ENCODE peak calls at places on chromosomes 13 and 19, in seven cellular contexts. T is IMR-90, J is AG09319, Z is cardiac fibroblast, M is RWPE1, P is GM06990, D is endothelial cell. E is an unnamed sample.

GRCh38 chr13:98171806-98172569 is 5.1 kb downstream of the RNF113B start:
- DNase-seq in T (peak), J (no peak), Z (peak), M (no peak), P (no peak), D (no peak), E (no peak)

GRCh38 chr19:48836089-48837017 is at the start of gene HSD17B14:
- DNase-seq in T (no peak), J (no peak), Z (no peak), M (no peak), P (no peak), D (peak), E (no peak)

GRCh38 chr19:29630661-29631060 is 24.6 kb downstream of the POP4 start:
- DNase-seq in T (no peak), J (no peak), Z (no peak), M (no peak), P (no peak), D (no peak), E (no peak)

GRCh38 chr13:96836733-96837132 is 157.5 kb downstream of the OXGR1 start:
- DNase-seq in T (no peak), J (no peak), Z (no peak), M (no peak), P (no peak), D (no peak), E (no peak)

GRCh38 chr19:57377498-57378146 is 12.0 kb upstream of the ZNF548 start:
- DNase-seq in T (no peak), J (no peak), Z (no peak), M (no peak), P (no peak), D (no peak), E (no peak)

GRCh38 chr19:8208119-8208709 is 956 bp upstream of the CERS4 start:
- DNase-seq in T (no peak), J (no peak), Z (no peak), M (no peak), P (no peak), D (no peak), E (no peak)

GRCh38 chr19:16106121-16106520 is 5.6 kb upstream of the RAB8A start:
- DNase-seq in T (peak), J (no peak), Z (peak), M (no peak), P (no peak), D (no peak), E (no peak)

GRCh38 chr13:72205773-72206172 is 338.8 kb upstream of the DACH1 start:
- DNase-seq in T (no peak), J (no peak), Z (peak), M (no peak), P (no peak), D (no peak), E (no peak)

GRCh38 chr13:42367836-42368235 is 95.9 kb downstream of the AKAP11 start:
- DNase-seq in T (no peak), J (no peak), Z (peak), M (no peak), P (no peak), D (no peak), E (no peak)

GRCh38 chr13:65378943-65379519 is 1851.1 kb downstream of the PCDH9 start:
- DNase-seq in T (peak), J (no peak), Z (peak), M (peak), P (no peak), D (no peak), E (no peak)

GRCh38 chr19:7391218-7391670 is 42.5 kb downstream of the ARHGEF18 start:
- DNase-seq in T (peak), J (no peak), Z (peak), M (peak), P (no peak), D (no peak), E (no peak)

GRCh38 chr19:44548736-44549135 is 19.3 kb upstream of the CEACAM20 start:
- DNase-seq in T (peak), J (no peak), Z (peak), M (peak), P (no peak), D (no peak), E (no peak)

GRCh38 chr13:49443327-49443688 is 556 bp downstream of the CAB39L start:
- DNase-seq in T (peak), J (no peak), Z (peak), M (no peak), P (no peak), D (no peak), E (peak)

GRCh38 chr19:45638930-45639729 is at the start of gene EML2:
- DNase-seq in T (no peak), J (no peak), Z (no peak), M (peak), P (peak), D (peak), E (peak)

GRCh38 chr19:16002380-16002779 is 53.6 kb downstream of the OR10H4 start:
- DNase-seq in T (peak), J (no peak), Z (peak), M (no peak), P (no peak), D (no peak), E (no peak)

GRCh38 chr13:39601636-39602035 is 1.4 kb downstream of the LHFPL6 start:
- DNase-seq in T (no peak), J (no peak), Z (no peak), M (no peak), P (no peak), D (no peak), E (no peak)

GRCh38 chr13:41579168-41579567 is 121.8 kb downstream of the RGCC start:
- DNase-seq in T (no peak), J (no peak), Z (no peak), M (no peak), P (no peak), D (no peak), E (no peak)

GRCh38 chr19:23882493-23882892 is 32.2 kb upstream of the ZNF726 start:
- DNase-seq in T (no peak), J (no peak), Z (no peak), M (no peak), P (no peak), D (no peak), E (no peak)

GRCh38 chr13:72437458-72437857 is 290.0 kb downstream of the MZT1 start:
- DNase-seq in T (peak), J (no peak), Z (peak), M (no peak), P (no peak), D (no peak), E (no peak)

GRCh38 chr13:113976711-113977684 is 3.1 kb upstream of the C13orf46 start:
- DNase-seq in T (peak), J (peak), Z (peak), M (peak), P (no peak), D (no peak), E (no peak)

GRCh38 chr13:30457306-30457891 is 8.3 kb downstream of the HMGB1 start:
- DNase-seq in T (no peak), J (no peak), Z (no peak), M (no peak), P (no peak), D (no peak), E (no peak)

GRCh38 chr13:108980237-108980636 is 350.8 kb downstream of the MYO16 start:
- DNase-seq in T (no peak), J (no peak), Z (no peak), M (no peak), P (no peak), D (no peak), E (no peak)

GRCh38 chr19:56718231-56718630 is 46.7 kb upstream of the ZNF835 start:
- DNase-seq in T (no peak), J (no peak), Z (no peak), M (no peak), P (no peak), D (no peak), E (no peak)

GRCh38 chr13:29508874-29509249 is 86.6 kb downstream of the SLC7A1 start:
- DNase-seq in T (no peak), J (no peak), Z (no peak), M (no peak), P (no peak), D (no peak), E (no peak)

GRCh38 chr13:112720814-112721197 is 31.0 kb downstream of the ATP11A start:
- DNase-seq in T (no peak), J (no peak), Z (no peak), M (no peak), P (no peak), D (no peak), E (no peak)

GRCh38 chr13:77034883-77035282 is 7.9 kb upstream of the FBXL3 start:
- DNase-seq in T (peak), J (no peak), Z (peak), M (peak), P (no peak), D (no peak), E (no peak)

GRCh38 chr13:37595162-37595561 is 3.4 kb downstream of the POSTN start:
- DNase-seq in T (peak), J (no peak), Z (peak), M (no peak), P (no peak), D (no peak), E (no peak)

GRCh38 chr19:40592170-40592569 is 9.0 kb upstream of the LTBP4 start:
- DNase-seq in T (peak), J (no peak), Z (peak), M (no peak), P (no peak), D (no peak), E (peak)

GRCh38 chr19:17074628-17075034 is 621 bp downstream of the HAUS8 start:
- DNase-seq in T (no peak), J (no peak), Z (no peak), M (no peak), P (no peak), D (no peak), E (no peak)

GRCh38 chr13:64075543-64076271 is 2660.1 kb upstream of the PCDH20 start:
- DNase-seq in T (no peak), J (no peak), Z (no peak), M (no peak), P (no peak), D (no peak), E (no peak)

GRCh38 chr13:113978741-113979481 is 5.0 kb upstream of the C13orf46 start:
- DNase-seq in T (no peak), J (no peak), Z (no peak), M (no peak), P (no peak), D (no peak), E (no peak)

GRCh38 chr13:90675129-90675528 is 672.4 kb upstream of the MIR17HG start:
- DNase-seq in T (no peak), J (no peak), Z (no peak), M (no peak), P (no peak), D (no peak), E (no peak)

GRCh38 chr13:36981156-36981743 is 17.9 kb downstream of the ALG5 start:
- DNase-seq in T (peak), J (peak), Z (peak), M (peak), P (no peak), D (no peak), E (peak)

GRCh38 chr19:12786149-12786870 is 5.0 kb upstream of the JUNB start:
- DNase-seq in T (no peak), J (no peak), Z (no peak), M (peak), P (peak), D (no peak), E (no peak)

GRCh38 chr19:58557253-58558065 is 952 bp downstream of the UBE2M start:
- DNase-seq in T (no peak), J (no peak), Z (no peak), M (no peak), P (no peak), D (no peak), E (no peak)

GRCh38 chr19:19461306-19461670 is 54.1 kb downstream of the TSSK6 start:
- DNase-seq in T (no peak), J (no peak), Z (peak), M (no peak), P (no peak), D (no peak), E (no peak)

GRCh38 chr19:40691421-40692211 is 1.2 kb upstream of the NUMBL start:
- DNase-seq in T (no peak), J (no peak), Z (no peak), M (no peak), P (no peak), D (no peak), E (no peak)

GRCh38 chr13:43266953-43267615 is 243.7 kb downstream of the DNAJC15 start:
- DNase-seq in T (no peak), J (no peak), Z (no peak), M (no peak), P (no peak), D (peak), E (no peak)

DNA sequence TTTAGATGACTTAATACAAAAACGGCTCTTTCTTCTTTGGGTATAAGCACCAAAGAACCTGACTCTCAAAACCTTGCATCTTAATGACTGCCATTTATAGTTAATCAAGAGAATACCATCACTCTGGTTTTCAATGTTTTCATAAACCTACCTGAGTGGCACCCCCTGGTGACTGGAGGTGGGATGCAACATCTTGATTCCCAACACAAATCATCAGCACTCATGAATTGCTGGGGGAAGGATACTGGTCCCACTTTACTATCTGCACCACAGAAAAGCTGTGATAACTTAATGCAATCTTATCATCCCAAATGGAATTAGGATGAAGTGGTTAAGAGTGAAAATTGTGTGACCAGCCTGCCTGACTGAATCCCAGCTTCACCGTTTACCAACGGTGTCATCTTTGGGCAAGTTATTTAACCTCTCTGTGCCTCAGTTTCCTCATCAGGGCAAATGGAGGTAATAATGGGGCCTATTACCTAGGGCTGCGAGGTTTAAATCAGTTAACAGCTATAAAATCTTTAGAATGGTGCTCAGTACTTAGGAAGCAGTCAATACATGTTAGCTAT is 366.4 kb downstream of the KLF12 start:
- DNase-seq in T (no peak), J (no peak), Z (peak), M (peak), P (no peak), D (peak), E (no peak)
- TF ChIP-seq CTCF in T (peak), J (peak), Z (peak), M (no peak), P (peak), D (peak), E (peak)

DNA sequence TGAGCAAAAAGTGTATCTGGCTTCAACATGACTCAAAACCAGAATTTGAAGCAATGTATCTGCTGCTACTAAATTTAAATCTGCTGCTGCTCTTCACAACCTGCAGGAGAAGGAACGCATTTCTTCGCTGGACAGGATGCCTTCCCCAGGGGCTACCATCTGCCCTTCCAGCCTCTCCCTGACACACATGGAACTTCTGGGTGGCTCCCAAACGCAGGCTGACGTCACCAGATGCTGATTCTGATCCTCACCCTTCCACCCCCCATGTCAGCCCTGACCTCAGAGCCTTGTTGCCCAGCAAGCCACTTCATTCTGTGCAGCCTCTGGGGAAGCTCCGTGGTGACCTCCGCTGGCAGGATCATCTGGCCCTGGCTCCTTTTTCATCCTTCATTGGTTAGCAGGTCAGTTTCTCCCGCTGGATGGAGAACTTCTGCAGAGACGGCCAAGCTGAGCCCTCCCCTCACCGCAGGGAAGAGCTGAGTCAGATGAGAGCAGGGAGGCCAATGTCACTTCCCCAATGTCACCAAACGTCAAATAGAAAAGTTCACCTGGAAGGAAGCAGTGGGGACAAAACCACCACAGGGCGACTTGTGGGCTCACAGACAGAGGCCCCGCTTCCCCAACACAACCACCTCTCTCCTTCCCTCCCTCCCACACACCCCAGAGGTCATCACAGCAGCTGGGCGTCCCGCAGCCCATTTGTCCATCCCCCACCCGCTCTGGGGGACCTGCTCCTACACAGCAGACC is 14.0 kb upstream of the RAB20 start:
- DNase-seq in T (peak), J (no peak), Z (peak), M (no peak), P (peak), D (no peak), E (peak)
- TF ChIP-seq CTCF in T (no peak), J (no peak), Z (no peak), M (no peak), P (no peak), D (no peak), E (no peak)

GRCh38 chr19:33373701-33374405 is at the start of gene CEBPG:
- DNase-seq in T (peak), J (peak), Z (peak), M (peak), P (no peak), D (peak), E (peak)
- TF ChIP-seq CTCF in T (peak), J (no peak), Z (no peak), M (peak), P (no peak), D (peak), E (peak)

DNA sequence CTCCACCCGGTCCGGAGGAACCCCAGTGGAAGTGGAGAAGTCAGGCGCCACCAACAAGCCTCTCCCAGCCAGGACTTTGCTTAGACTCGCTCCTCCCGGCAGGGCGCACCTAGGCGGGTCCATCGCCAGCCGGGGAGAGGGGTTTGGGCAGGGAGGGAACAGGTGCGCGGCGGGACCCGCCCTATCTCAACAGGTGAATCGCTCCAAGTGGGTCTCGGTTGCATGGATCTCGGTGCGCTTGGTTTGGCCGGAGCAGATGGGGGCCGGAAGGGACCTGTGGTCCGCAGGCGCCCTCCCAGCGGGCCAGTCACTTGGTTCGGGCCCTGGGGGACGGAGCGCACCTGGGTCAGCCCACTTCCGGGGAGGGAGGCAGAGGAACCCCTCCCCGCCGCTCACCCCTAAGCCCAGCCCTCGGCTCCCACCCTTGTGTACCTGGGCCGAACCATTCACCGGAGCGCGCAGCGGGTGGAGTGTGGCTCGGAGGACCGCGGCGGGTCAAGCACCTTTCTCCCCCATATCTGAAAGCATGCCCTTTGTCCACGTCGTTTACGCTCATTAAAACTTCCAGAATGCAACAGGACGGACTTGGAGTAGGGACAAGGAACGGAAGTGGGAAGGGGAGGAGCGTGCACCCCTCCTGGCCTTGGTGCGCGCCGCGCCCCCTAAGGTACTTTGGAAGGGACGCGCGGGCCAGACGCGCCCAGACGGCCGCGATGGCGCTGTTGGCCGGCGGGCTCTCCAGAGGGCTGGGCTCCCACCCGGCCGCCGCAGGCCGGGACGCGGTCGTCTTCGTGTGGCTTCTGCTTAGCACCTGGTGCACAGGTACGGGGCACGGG is at the start of gene LSR:
- DNase-seq in T (no peak), J (no peak), Z (no peak), M (peak), P (peak), D (peak), E (peak)
- TF ChIP-seq CTCF in T (no peak), J (no peak), Z (no peak), M (no peak), P (no peak), D (peak), E (no peak)

GRCh38 chr19:43229315-43229714 is 23.9 kb upstream of the PSG4 start:
- DNase-seq in T (peak), J (no peak), Z (peak), M (no peak), P (no peak), D (no peak), E (no peak)
- TF ChIP-seq CTCF in T (peak), J (peak), Z (peak), M (no peak), P (no peak), D (no peak), E (no peak)